ENCODE peak calls at places on chromosomes 3 and 15, in eight cellular contexts. One of them, this sample, is unnamed.

GRCh38 chr15:51403072-51403878 is 61.8 kb downstream of the GLDN start:
- DNase-seq in RWPE2: no peak
- DNase-seq in mesothelial cell of epicardium: no peak
- DNase-seq in lower lobe of right lung: no peak
- DNase-seq in choroid plexus epithelial cell: peak
- DNase-seq in AG04450: peak
- DNase-seq in heart left ventricle: no peak
- DNase-seq in body of pancreas: no peak
- DNase-seq in this sample: no peak

GRCh38 chr3:177440456-177441105 is 243.3 kb upstream of the TBL1XR1 start:
- DNase-seq in AG04450: no peak
- DNase-seq in body of pancreas: no peak
- DNase-seq in RWPE2: no peak
- DNase-seq in mesothelial cell of epicardium: no peak
- DNase-seq in lower lobe of right lung: no peak
- DNase-seq in choroid plexus epithelial cell: no peak
- DNase-seq in heart left ventricle: no peak
- DNase-seq in this sample: no peak

GRCh38 chr3:45599424-45599886 is 4.9 kb downstream of the LIMD1 start:
- DNase-seq in body of pancreas: peak
- DNase-seq in lower lobe of right lung: peak
- DNase-seq in heart left ventricle: peak
- DNase-seq in RWPE2: no peak
- DNase-seq in choroid plexus epithelial cell: no peak
- DNase-seq in AG04450: no peak
- DNase-seq in mesothelial cell of epicardium: no peak
- DNase-seq in this sample: no peak

GRCh38 chr3:60932170-60932569 is 319.1 kb downstream of the FHIT start:
- DNase-seq in mesothelial cell of epicardium: no peak
- DNase-seq in lower lobe of right lung: no peak
- DNase-seq in choroid plexus epithelial cell: no peak
- DNase-seq in heart left ventricle: no peak
- DNase-seq in body of pancreas: no peak
- DNase-seq in AG04450: no peak
- DNase-seq in RWPE2: no peak
- DNase-seq in this sample: no peak

GRCh38 chr3:54527521-54527920 is 400.3 kb downstream of the LRTM1 start:
- DNase-seq in lower lobe of right lung: no peak
- DNase-seq in body of pancreas: no peak
- DNase-seq in choroid plexus epithelial cell: no peak
- DNase-seq in AG04450: no peak
- DNase-seq in RWPE2: no peak
- DNase-seq in heart left ventricle: no peak
- DNase-seq in mesothelial cell of epicardium: no peak
- DNase-seq in this sample: no peak

GRCh38 chr3:77693147-77693546 is 653.2 kb downstream of the ROBO2 start:
- DNase-seq in body of pancreas: no peak
- DNase-seq in mesothelial cell of epicardium: no peak
- DNase-seq in AG04450: no peak
- DNase-seq in lower lobe of right lung: no peak
- DNase-seq in RWPE2: no peak
- DNase-seq in choroid plexus epithelial cell: no peak
- DNase-seq in heart left ventricle: no peak
- DNase-seq in this sample: no peak

GRCh38 chr3:114680299-114680698 is 386.5 kb downstream of the TIGIT start:
- DNase-seq in mesothelial cell of epicardium: no peak
- DNase-seq in AG04450: no peak
- DNase-seq in heart left ventricle: no peak
- DNase-seq in lower lobe of right lung: no peak
- DNase-seq in RWPE2: no peak
- DNase-seq in choroid plexus epithelial cell: no peak
- DNase-seq in body of pancreas: no peak
- DNase-seq in this sample: no peak

GRCh38 chr15:51837784-51838183 is 8.3 kb downstream of the TMOD3 start:
- DNase-seq in RWPE2: no peak
- DNase-seq in mesothelial cell of epicardium: no peak
- DNase-seq in body of pancreas: no peak
- DNase-seq in AG04450: no peak
- DNase-seq in choroid plexus epithelial cell: peak
- DNase-seq in lower lobe of right lung: no peak
- DNase-seq in heart left ventricle: no peak
- DNase-seq in this sample: peak

GRCh38 chr3:108181172-108181571 is 41.1 kb downstream of the IFT57 start:
- DNase-seq in AG04450: no peak
- DNase-seq in lower lobe of right lung: no peak
- DNase-seq in body of pancreas: no peak
- DNase-seq in RWPE2: no peak
- DNase-seq in choroid plexus epithelial cell: peak
- DNase-seq in heart left ventricle: no peak
- DNase-seq in mesothelial cell of epicardium: no peak
- DNase-seq in this sample: no peak

GRCh38 chr3:4580346-4581019 is 87.3 kb downstream of the ITPR1 start:
- DNase-seq in RWPE2: no peak
- DNase-seq in choroid plexus epithelial cell: no peak
- DNase-seq in lower lobe of right lung: no peak
- DNase-seq in mesothelial cell of epicardium: no peak
- DNase-seq in heart left ventricle: peak
- DNase-seq in AG04450: no peak
- DNase-seq in body of pancreas: no peak
- DNase-seq in this sample: no peak

DNA sequence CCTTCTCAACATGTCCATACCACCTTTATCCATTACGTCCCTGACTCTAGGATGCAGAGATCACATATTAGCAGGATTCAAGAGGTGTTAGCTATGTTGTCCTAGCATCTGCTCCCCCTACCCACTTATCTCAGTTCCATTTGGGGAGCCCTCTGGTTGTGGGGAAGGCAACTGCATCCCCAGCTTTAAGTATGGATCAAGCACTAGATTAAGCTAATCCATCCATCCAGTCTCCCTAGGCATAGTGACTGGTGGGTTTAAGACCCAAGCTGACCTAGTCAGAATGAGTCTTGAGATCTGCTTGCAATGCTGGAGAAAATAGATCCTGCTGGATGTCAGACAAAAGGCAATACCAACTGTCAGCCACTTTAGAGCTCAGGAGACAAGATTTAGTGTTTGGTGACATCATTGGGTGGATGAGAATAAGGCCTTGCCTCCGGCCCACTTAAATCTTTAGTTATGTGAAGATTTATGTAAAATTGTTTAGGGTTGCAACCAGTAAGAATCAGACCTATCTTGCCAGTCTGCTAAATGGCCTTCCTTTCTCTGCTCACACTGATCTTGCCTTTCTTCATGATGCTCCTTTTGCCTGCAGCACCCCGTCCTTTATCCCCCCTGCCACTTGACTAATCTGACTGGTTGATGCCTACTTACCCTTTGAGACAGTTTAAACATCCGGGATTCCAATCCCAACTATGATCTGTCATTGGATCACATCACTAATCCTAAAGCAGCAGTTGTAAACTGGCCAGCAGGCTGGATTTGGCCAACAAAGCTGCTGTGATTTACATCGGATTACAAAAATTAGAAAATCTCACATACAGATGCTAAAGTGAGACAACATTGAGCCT is 2.1 kb upstream of the ISY1 start:
- DNase-seq in heart left ventricle: no peak
- DNase-seq in AG04450: no peak
- DNase-seq in lower lobe of right lung: no peak
- DNase-seq in mesothelial cell of epicardium: no peak
- DNase-seq in RWPE2: no peak
- DNase-seq in body of pancreas: no peak
- DNase-seq in choroid plexus epithelial cell: no peak
- DNase-seq in this sample: no peak
- TF ChIP-seq CTCF in heart left ventricle: no peak
- TF ChIP-seq CTCF in AG04450: peak
- TF ChIP-seq CTCF in lower lobe of right lung: no peak
- TF ChIP-seq CTCF in mesothelial cell of epicardium: no peak
- TF ChIP-seq CTCF in RWPE2: no peak
- TF ChIP-seq CTCF in body of pancreas: no peak
- TF ChIP-seq CTCF in choroid plexus epithelial cell: peak
- TF ChIP-seq CTCF in this sample: peak

GRCh38 chr15:65937476-65937875 is 68.2 kb downstream of the RAB11A start:
- DNase-seq in heart left ventricle: no peak
- DNase-seq in lower lobe of right lung: no peak
- DNase-seq in body of pancreas: peak
- DNase-seq in mesothelial cell of epicardium: no peak
- DNase-seq in RWPE2: no peak
- DNase-seq in choroid plexus epithelial cell: no peak
- DNase-seq in AG04450: no peak
- DNase-seq in this sample: no peak

GRCh38 chr15:65939901-65940617 is 70.8 kb downstream of the RAB11A start:
- DNase-seq in mesothelial cell of epicardium: no peak
- DNase-seq in choroid plexus epithelial cell: peak
- DNase-seq in heart left ventricle: peak
- DNase-seq in AG04450: no peak
- DNase-seq in lower lobe of right lung: no peak
- DNase-seq in body of pancreas: peak
- DNase-seq in RWPE2: no peak
- DNase-seq in this sample: no peak

GRCh38 chr15:65935391-65935790 is 66.1 kb downstream of the RAB11A start:
- DNase-seq in body of pancreas: no peak
- DNase-seq in mesothelial cell of epicardium: no peak
- DNase-seq in choroid plexus epithelial cell: no peak
- DNase-seq in AG04450: no peak
- DNase-seq in lower lobe of right lung: no peak
- DNase-seq in RWPE2: no peak
- DNase-seq in heart left ventricle: no peak
- DNase-seq in this sample: no peak

GRCh38 chr15:65937046-65937445 is 67.8 kb downstream of the RAB11A start:
- DNase-seq in AG04450: no peak
- DNase-seq in heart left ventricle: peak
- DNase-seq in lower lobe of right lung: no peak
- DNase-seq in RWPE2: no peak
- DNase-seq in choroid plexus epithelial cell: no peak
- DNase-seq in mesothelial cell of epicardium: no peak
- DNase-seq in body of pancreas: no peak
- DNase-seq in this sample: no peak

GRCh38 chr15:65936317-65936716 is 67.0 kb downstream of the RAB11A start:
- DNase-seq in choroid plexus epithelial cell: no peak
- DNase-seq in AG04450: no peak
- DNase-seq in lower lobe of right lung: no peak
- DNase-seq in body of pancreas: no peak
- DNase-seq in RWPE2: no peak
- DNase-seq in mesothelial cell of epicardium: no peak
- DNase-seq in heart left ventricle: no peak
- DNase-seq in this sample: no peak
- TF ChIP-seq CTCF in choroid plexus epithelial cell: no peak
- TF ChIP-seq CTCF in AG04450: no peak
- TF ChIP-seq CTCF in lower lobe of right lung: no peak
- TF ChIP-seq CTCF in body of pancreas: no peak
- TF ChIP-seq CTCF in RWPE2: no peak
- TF ChIP-seq CTCF in mesothelial cell of epicardium: no peak
- TF ChIP-seq CTCF in heart left ventricle: no peak
- TF ChIP-seq CTCF in this sample: no peak

GRCh38 chr3:12870942-12871341 is 29.6 kb upstream of the RPL32 start:
- DNase-seq in mesothelial cell of epicardium: no peak
- DNase-seq in body of pancreas: peak
- DNase-seq in lower lobe of right lung: no peak
- DNase-seq in choroid plexus epithelial cell: no peak
- DNase-seq in RWPE2: no peak
- DNase-seq in AG04450: no peak
- DNase-seq in heart left ventricle: peak
- DNase-seq in this sample: peak
- TF ChIP-seq CTCF in mesothelial cell of epicardium: no peak
- TF ChIP-seq CTCF in body of pancreas: no peak
- TF ChIP-seq CTCF in lower lobe of right lung: no peak
- TF ChIP-seq CTCF in choroid plexus epithelial cell: no peak
- TF ChIP-seq CTCF in RWPE2: no peak
- TF ChIP-seq CTCF in AG04450: no peak
- TF ChIP-seq CTCF in heart left ventricle: no peak
- TF ChIP-seq CTCF in this sample: no peak

GRCh38 chr3:148077318-148077923 is 620.3 kb upstream of the AGTR1 start:
- DNase-seq in RWPE2: no peak
- DNase-seq in mesothelial cell of epicardium: no peak
- DNase-seq in body of pancreas: no peak
- DNase-seq in heart left ventricle: no peak
- DNase-seq in lower lobe of right lung: no peak
- DNase-seq in choroid plexus epithelial cell: peak
- DNase-seq in AG04450: no peak
- DNase-seq in this sample: no peak
- TF ChIP-seq CTCF in RWPE2: peak
- TF ChIP-seq CTCF in mesothelial cell of epicardium: peak
- TF ChIP-seq CTCF in body of pancreas: peak
- TF ChIP-seq CTCF in heart left ventricle: peak
- TF ChIP-seq CTCF in lower lobe of right lung: peak
- TF ChIP-seq CTCF in choroid plexus epithelial cell: peak
- TF ChIP-seq CTCF in AG04450: peak
- TF ChIP-seq CTCF in this sample: peak

DNA sequence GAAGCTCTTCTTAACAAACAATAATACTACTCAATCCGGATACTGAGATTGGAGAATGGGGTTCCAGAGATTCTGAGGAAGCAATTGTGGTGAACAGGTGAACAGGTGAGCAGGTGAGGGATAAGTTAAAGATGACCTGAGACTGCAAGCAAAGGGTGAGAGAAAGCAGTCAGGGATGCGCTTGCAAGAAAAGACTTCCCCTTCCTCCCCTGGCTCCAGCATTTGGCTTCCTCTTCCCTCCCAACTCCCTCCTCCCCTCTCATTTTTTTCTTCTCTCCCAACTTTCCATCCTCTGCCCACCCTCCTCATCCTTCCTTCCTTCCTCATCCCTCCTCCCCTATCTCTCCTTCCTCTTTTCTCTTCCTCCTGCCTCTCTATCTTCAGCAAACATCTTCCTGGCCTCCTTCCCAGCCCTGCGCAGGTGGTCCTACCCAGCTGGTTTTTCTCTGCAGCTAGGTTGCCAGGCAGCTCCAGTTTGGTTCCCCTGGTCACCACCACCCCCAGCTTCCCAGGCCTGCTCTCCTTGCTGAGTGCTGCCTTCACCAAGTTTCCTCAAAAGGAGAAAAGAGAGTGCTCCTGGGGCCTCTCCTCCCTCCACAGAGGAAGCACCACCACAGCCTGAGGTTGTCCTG is 10.5 kb upstream of the VIPR1 start:
- DNase-seq in body of pancreas: no peak
- DNase-seq in heart left ventricle: no peak
- DNase-seq in choroid plexus epithelial cell: no peak
- DNase-seq in mesothelial cell of epicardium: no peak
- DNase-seq in lower lobe of right lung: no peak
- DNase-seq in AG04450: no peak
- DNase-seq in RWPE2: peak
- DNase-seq in this sample: no peak
- TF ChIP-seq CTCF in body of pancreas: no peak
- TF ChIP-seq CTCF in heart left ventricle: no peak
- TF ChIP-seq CTCF in choroid plexus epithelial cell: no peak
- TF ChIP-seq CTCF in mesothelial cell of epicardium: no peak
- TF ChIP-seq CTCF in lower lobe of right lung: no peak
- TF ChIP-seq CTCF in AG04450: no peak
- TF ChIP-seq CTCF in RWPE2: no peak
- TF ChIP-seq CTCF in this sample: no peak

GRCh38 chr15:40108855-40109735 is at the start of gene BMF:
- DNase-seq in heart left ventricle: peak
- DNase-seq in body of pancreas: peak
- DNase-seq in lower lobe of right lung: peak
- DNase-seq in choroid plexus epithelial cell: peak
- DNase-seq in mesothelial cell of epicardium: peak
- DNase-seq in RWPE2: peak
- DNase-seq in AG04450: peak
- DNase-seq in this sample: peak
- TF ChIP-seq CTCF in heart left ventricle: peak
- TF ChIP-seq CTCF in body of pancreas: no peak
- TF ChIP-seq CTCF in lower lobe of right lung: peak
- TF ChIP-seq CTCF in choroid plexus epithelial cell: peak
- TF ChIP-seq CTCF in mesothelial cell of epicardium: no peak
- TF ChIP-seq CTCF in RWPE2: peak
- TF ChIP-seq CTCF in AG04450: peak
- TF ChIP-seq CTCF in this sample: no peak

This sample was measured in GM10248.